ENCODE peak calls at places on chromosome 16, in four cellular contexts. G is iPS-NIHi11, I is hypothalamus, V is endothelial cell. M is an unnamed sample.

GRCh38 chr16:25126820-25127232 is 15.3 kb downstream of the LCMT1 start:
- DNase-seq in G (peak; percentile 23), I (no peak), V (no peak), M (no peak)

GRCh38 chr16:29107299-29107698 is 122.4 kb downstream of the LAT start:
- DNase-seq in G (peak; percentile 72), I (no peak), V (no peak), M (no peak)

GRCh38 chr16:6020162-6020980 is 922.8 kb upstream of the EEF2KMT start:
- DNase-seq in G (no peak), I (no peak), V (peak; percentile 21), M (no peak)

GRCh38 chr16:89412811-89413210 is 77.5 kb downstream of the ANKRD11 start:
- DNase-seq in G (peak; percentile 54), I (no peak), V (no peak), M (no peak)

GRCh38 chr16:11698271-11698689 is 30.0 kb downstream of the SNN start:
- DNase-seq in G (no peak), I (no peak), V (no peak), M (no peak)

GRCh38 chr16:50394215-50394802 is 25.5 kb upstream of the BRD7 start:
- DNase-seq in G (peak; percentile 27), I (no peak), V (no peak), M (peak; percentile 22)

GRCh38 chr16:73036074-73036826 is 11.7 kb downstream of the ZFHX3 start:
- DNase-seq in G (peak; percentile 48), I (no peak), V (no peak), M (no peak)

GRCh38 chr16:3131755-3132377 is 3.0 kb upstream of the ZNF213 start:
- DNase-seq in G (peak; percentile 44), I (no peak), V (peak; percentile 74), M (no peak)

GRCh38 chr16:27543801-27544200 is 5.9 kb downstream of the GTF3C1 start:
- DNase-seq in G (no peak), I (no peak), V (no peak), M (no peak)

GRCh38 chr16:89556750-89557149 is 3.7 kb upstream of the RPL13 start:
- DNase-seq in G (no peak), I (peak; percentile 30), V (no peak), M (no peak)

GRCh38 chr16:28473714-28474265 is 1.7 kb upstream of the NPIPB7 start:
- DNase-seq in G (no peak), I (no peak), V (no peak), M (no peak)

GRCh38 chr16:48504216-48504615 is 105.8 kb downstream of the N4BP1 start:
- DNase-seq in G (no peak), I (no peak), V (no peak), M (no peak)

GRCh38 chr16:75529056-75529905 is 6.6 kb downstream of the CHST5 start:
- DNase-seq in G (no peak), I (no peak), V (no peak), M (no peak)

GRCh38 chr16:82852388-82852998 is 225.7 kb downstream of the CDH13 start:
- DNase-seq in G (no peak), I (no peak), V (no peak), M (no peak)

GRCh38 chr16:8885674-8886592 is 3.8 kb downstream of the LITAFD start:
- DNase-seq in G (peak; percentile 52), I (no peak), V (no peak), M (no peak)

GRCh38 chr16:21580807-21581206 is 18.6 kb upstream of the METTL9 start:
- DNase-seq in G (no peak), I (no peak), V (no peak), M (no peak)

GRCh38 chr16:17459903-17460521 is 10.7 kb downstream of the XYLT1 start:
- DNase-seq in G (no peak), I (no peak), V (no peak), M (no peak)

M was measured in ureter.